ENCODE peak calls at places on chromosomes 1 and 21, in seven cellular contexts. Y is GM04504, P is EL, Q is left ventricle myocardium inferior, I is RWPE1, S is aorta, X is Caki2. F is an unnamed sample.

GRCh38 chr1:92240034-92240433 is 22.3 kb downstream of the C1orf146 start:
- DNase-seq in Y (no peak), P (no peak), Q (no peak), I (no peak), S (no peak), X (no peak), F (no peak)

GRCh38 chr1:211870156-211870555 is 39.6 kb upstream of the LPGAT1 start:
- DNase-seq in Y (no peak), P (peak), Q (no peak), I (no peak), S (no peak), X (no peak), F (no peak)

GRCh38 chr1:39590546-39590945 is 14.0 kb upstream of the PABPC4 start:
- DNase-seq in Y (no peak), P (peak), Q (no peak), I (no peak), S (peak), X (no peak), F (no peak)

GRCh38 chr1:192954705-192955265 is 104.4 kb downstream of the UCHL5 start:
- DNase-seq in Y (no peak), P (no peak), Q (no peak), I (no peak), S (no peak), X (no peak), F (no peak)

GRCh38 chr1:1346501-1346890 is 2.7 kb downstream of the DVL1 start:
- DNase-seq in Y (no peak), P (no peak), Q (no peak), I (no peak), S (no peak), X (no peak), F (no peak)

GRCh38 chr1:210001751-210002150 is 63.7 kb downstream of the SYT14 start:
- DNase-seq in Y (no peak), P (peak), Q (no peak), I (no peak), S (no peak), X (no peak), F (no peak)

GRCh38 chr1:1610796-1611597 is 4.3 kb upstream of the MIB2 start:
- DNase-seq in Y (no peak), P (no peak), Q (no peak), I (no peak), S (peak), X (no peak), F (no peak)

GRCh38 chr1:35029756-35030155 is 2.0 kb downstream of the ZMYM6 start:
- DNase-seq in Y (no peak), P (no peak), Q (no peak), I (no peak), S (no peak), X (no peak), F (no peak)

GRCh38 chr21:45415188-45415942 is 10.4 kb downstream of the COL18A1 start:
- DNase-seq in Y (no peak), P (no peak), Q (peak), I (no peak), S (peak), X (no peak), F (no peak)

GRCh38 chr21:45158491-45159423 is 84.4 kb downstream of the ADARB1 start:
- DNase-seq in Y (no peak), P (no peak), Q (no peak), I (no peak), S (no peak), X (peak), F (no peak)

F was measured in suprapubic skin.